ENCODE peak calls at places on chromosomes 16 and 17, in five cellular contexts. M, R, J, S and O are unnamed samples.

GRCh38 chr16:85187002-85187401 is 74.7 kb upstream of the CIBAR2 start:
- DNase-seq in M (no peak), R (no peak), J (no peak), S (no peak), O (no peak)

GRCh38 chr17:82985436-82985820 is 94.0 kb upstream of the METRNL start:
- DNase-seq in M (no peak), R (no peak), J (no peak), S (no peak), O (no peak)

GRCh38 chr17:3990391-3991127 is 26.3 kb upstream of the ATP2A3 start:
- DNase-seq in M (no peak), R (no peak), J (no peak), S (peak), O (no peak)

GRCh38 chr16:280552-280951 is at the start of gene ARHGDIG:
- DNase-seq in M (peak), R (no peak), J (no peak), S (no peak), O (no peak)

GRCh38 chr17:82318772-82319606 is 1.6 kb upstream of the CD7 start:
- DNase-seq in M (no peak), R (no peak), J (no peak), S (no peak), O (no peak)

GRCh38 chr16:87678618-87679017 is 76.3 kb downstream of the JPH3 start:
- DNase-seq in M (no peak), R (no peak), J (peak), S (no peak), O (no peak)

GRCh38 chr17:81545160-81545949 is 6.8 kb downstream of the FAAP100 start:
- DNase-seq in M (no peak), R (no peak), J (no peak), S (no peak), O (no peak)

GRCh38 chr17:76462556-76463290 is 4.7 kb upstream of the AANAT start:
- DNase-seq in M (peak), R (no peak), J (no peak), S (no peak), O (no peak)

GRCh38 chr17:41551370-41551769 is 20.5 kb downstream of the KRT9 start:
- DNase-seq in M (no peak), R (no peak), J (no peak), S (no peak), O (no peak)

GRCh38 chr16:49350265-49351103 is 23.1 kb upstream of the C16orf78 start:
- DNase-seq in M (peak), R (peak), J (peak), S (peak), O (no peak)

GRCh38 chr17:12909046-12909445 is 108.8 kb downstream of the ELAC2 start:
- DNase-seq in M (no peak), R (no peak), J (no peak), S (no peak), O (no peak)

GRCh38 chr16:23516366-23517137 is 6.3 kb upstream of the GGA2 start:
- DNase-seq in M (peak), R (no peak), J (no peak), S (no peak), O (no peak)

GRCh38 chr17:4537451-4538235 is 17.5 kb downstream of the MYBBP1A start:
- DNase-seq in M (no peak), R (no peak), J (no peak), S (no peak), O (no peak)

GRCh38 chr17:3524024-3524423 is 33.6 kb downstream of the TRPV3 start:
- DNase-seq in M (no peak), R (no peak), J (no peak), S (no peak), O (no peak)

GRCh38 chr16:81575834-81576233 is 131.2 kb downstream of the CMIP start:
- DNase-seq in M (no peak), R (no peak), J (no peak), S (no peak), O (no peak)
- H3K4me3 ChIP-seq in M (no peak), R (no peak), J (no peak), S (no peak), O (no peak)

GRCh38 chr17:60163108-60163784 is 13.5 kb downstream of the CA4 start:
- DNase-seq in M (no peak), R (no peak), J (no peak), S (no peak), O (no peak)
- TF ChIP-seq CTCF in M (no peak), R (no peak), J (peak), S (no peak), O (no peak)

DNA sequence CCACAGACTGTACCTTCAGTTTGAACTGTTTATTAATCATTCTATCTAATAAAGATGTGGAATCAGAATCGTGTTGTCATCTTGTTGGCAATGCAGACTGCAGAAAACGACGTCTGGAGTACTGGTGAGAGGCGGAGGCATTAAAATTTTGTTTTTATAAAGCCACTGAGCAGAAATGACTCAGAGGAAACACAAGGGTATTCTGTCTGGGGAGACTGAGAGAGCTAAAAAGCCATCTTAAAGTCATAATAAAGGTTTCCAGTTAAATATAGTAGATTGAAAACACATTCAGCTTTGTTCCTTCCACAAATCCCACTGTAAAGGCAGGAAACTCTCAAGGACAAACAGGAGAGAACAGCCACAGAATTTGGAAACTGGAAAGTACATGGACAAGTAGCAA is 74.2 kb downstream of the CPPED1 start:
- DNase-seq in M (no peak), R (no peak), J (peak), S (no peak), O (no peak)
- H3K4me3 ChIP-seq in M (no peak), R (no peak), J (no peak), S (no peak), O (no peak)

GRCh38 chr17:17888821-17889220 is 52.0 kb upstream of the SREBF1 start:
- DNase-seq in M (no peak), R (no peak), J (no peak), S (no peak), O (peak)
- TF ChIP-seq CTCF in M (no peak), R (no peak), J (peak), S (no peak), O (no peak)

DNA sequence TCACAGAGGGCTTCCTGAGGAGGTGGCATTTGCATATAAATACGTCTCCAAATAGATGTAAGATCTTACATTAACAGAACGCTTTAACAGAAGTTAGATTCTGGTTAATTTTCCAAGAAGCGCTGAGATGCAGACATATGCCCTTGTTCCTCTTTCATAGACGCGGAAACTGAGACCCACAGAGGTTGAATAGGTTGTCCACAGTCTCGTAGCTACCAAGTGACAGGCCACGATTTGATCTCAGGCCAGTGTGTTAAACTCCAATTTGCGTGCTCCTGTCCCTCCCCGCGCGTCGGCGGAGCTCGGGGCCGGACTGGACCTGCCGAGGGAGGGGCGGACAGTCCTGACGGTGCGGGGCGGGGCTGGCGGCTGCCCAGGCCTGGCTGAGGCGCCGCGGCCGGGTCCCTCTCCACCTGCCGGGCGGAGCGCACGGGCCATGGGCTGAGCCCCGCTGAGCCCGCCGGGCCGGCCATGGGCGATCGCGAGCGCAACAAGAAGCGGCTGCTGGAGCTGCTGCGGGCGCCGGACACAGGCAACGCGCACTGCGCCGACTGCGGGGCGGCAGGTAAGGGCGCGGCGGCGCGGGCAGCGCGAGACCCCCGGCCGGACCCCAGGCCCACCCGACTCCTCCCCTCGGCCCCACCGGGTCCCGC is at the start of gene ADAP2:
- DNase-seq in M (peak), R (no peak), J (no peak), S (peak), O (no peak)
- H3K4me3 ChIP-seq in M (peak), R (peak), J (peak), S (peak), O (peak)

GRCh38 chr17:10323812-10324610 is 48.8 kb downstream of the MYH13 start:
- DNase-seq in M (no peak), R (no peak), J (no peak), S (no peak), O (no peak)

GRCh38 chr17:10325036-10325435 is 47.8 kb downstream of the MYH13 start:
- DNase-seq in M (no peak), R (no peak), J (no peak), S (no peak), O (no peak)

GRCh38 chr17:10328971-10329923 is 43.6 kb downstream of the MYH13 start:
- DNase-seq in M (no peak), R (no peak), J (no peak), S (no peak), O (no peak)

GRCh38 chr17:10328206-10328605 is 44.6 kb downstream of the MYH13 start:
- DNase-seq in M (no peak), R (no peak), J (no peak), S (no peak), O (no peak)

GRCh38 chr17:10327640-10328039 is 45.2 kb downstream of the MYH13 start:
- DNase-seq in M (peak), R (peak), J (peak), S (peak), O (peak)
- TF ChIP-seq CTCF in M (peak), R (peak), J (peak), S (peak), O (peak)

DNA sequence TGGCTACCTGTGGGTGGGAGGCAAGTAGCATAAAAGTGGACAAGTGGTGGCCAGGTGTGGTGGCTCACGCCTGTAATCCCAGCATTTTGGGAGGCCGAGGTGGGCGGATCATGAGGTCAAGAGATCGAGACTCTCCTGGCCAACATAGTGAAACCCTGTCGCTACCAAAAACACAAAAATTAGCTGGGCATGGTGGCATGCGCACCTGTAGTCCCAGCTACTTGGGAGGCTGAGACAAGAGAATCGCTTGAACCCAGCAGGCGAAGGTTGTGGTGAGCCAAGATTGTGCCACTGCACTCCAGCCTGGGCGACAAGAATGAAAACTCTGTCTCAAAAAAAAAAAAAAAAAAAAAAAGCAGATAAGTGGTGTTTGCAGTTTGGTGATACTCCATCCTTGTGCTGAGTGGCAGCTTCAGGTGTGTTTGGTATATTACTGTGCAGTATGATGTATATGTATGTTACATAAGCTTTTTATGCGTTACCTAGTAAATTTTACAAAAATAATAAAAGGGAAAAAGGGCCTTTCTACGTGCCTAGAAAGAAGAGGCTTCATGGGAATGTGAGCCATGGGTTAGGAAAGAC is 856 bp downstream of the ICAM2 start:
- DNase-seq in M (no peak), R (no peak), J (no peak), S (no peak), O (no peak)
- H3K4me3 ChIP-seq in M (peak), R (peak), J (no peak), S (peak), O (no peak)

DNA sequence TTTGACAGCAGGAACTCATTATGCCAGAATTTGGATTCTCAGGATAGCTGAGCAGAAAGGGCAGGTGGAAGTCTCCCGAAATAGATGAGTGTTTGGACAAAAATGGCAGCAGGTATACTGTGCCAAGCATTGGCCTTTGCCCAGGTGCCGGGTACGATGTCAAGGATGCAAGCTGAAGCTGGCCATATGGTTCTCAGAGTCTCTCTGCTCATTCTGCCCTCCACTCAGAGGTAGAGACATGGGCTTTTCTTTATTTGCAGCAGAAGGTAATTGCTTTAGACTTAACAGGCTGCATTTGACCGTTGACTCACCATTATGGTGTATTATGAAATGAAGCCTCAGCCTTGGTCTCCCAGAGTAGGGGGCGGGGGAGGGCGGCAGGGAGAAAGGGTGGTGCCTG is 969.0 kb upstream of the EEF2KMT start:
- DNase-seq in M (no peak), R (no peak), J (no peak), S (no peak), O (no peak)
- TF ChIP-seq CTCF in M (no peak), R (no peak), J (no peak), S (no peak), O (no peak)

DNA sequence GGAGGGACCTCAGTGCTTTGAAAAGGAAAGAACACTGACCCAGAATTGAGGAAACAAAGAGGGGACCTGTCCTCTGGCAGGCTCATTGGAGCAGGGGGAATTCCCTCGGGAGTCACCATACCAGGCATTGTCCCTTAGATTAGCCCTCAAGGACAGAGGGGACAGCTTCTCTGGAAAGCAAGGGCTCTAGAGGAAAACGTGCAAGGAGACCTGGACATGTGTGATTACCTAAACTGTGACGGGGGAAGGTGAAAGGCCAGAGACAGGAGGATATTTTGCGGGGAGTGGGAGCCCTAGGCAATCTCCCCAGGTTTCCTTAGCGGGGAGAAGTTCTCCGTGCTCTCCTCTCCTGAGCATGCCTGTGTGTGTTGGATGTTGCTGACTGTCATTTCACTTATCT is 7.5 kb upstream of the FZD2 start:
- DNase-seq in M (no peak), R (no peak), J (no peak), S (no peak), O (no peak)
- H3K4me3 ChIP-seq in M (no peak), R (no peak), J (no peak), S (no peak), O (no peak)

GRCh38 chr16:57603110-57604024 is 25.1 kb upstream of the ADGRG1 start:
- DNase-seq in M (no peak), R (no peak), J (no peak), S (no peak), O (no peak)

GRCh38 chr16:57606847-57607501 is 21.5 kb upstream of the ADGRG1 start:
- DNase-seq in M (peak), R (no peak), J (no peak), S (no peak), O (no peak)

GRCh38 chr16:57601801-57602478 is 26.5 kb upstream of the ADGRG1 start:
- DNase-seq in M (no peak), R (no peak), J (peak), S (no peak), O (peak)

GRCh38 chr16:57606147-57606846 is 22.1 kb upstream of the ADGRG1 start:
- DNase-seq in M (no peak), R (no peak), J (no peak), S (no peak), O (no peak)

DNA sequence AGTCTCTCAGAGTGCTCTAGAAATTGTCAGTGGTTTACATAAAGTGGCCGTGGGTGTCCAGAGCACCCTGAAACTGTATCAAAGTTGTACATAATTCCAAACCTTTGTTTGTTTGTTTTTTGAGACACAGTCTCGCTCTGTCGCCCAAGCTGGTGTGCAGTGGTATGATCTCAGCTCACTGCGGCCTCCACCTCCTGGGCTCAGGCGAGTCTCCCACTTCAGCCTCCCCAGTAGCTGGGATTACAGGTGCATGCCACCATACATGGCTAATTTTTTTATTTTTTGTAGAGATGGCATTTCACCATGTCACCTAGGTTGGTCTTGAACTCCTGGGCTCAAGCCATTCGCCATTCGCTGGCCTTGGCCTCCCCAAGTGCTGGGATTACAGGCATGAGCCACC is 24.3 kb upstream of the ADGRG1 start:
- DNase-seq in M (no peak), R (no peak), J (no peak), S (no peak), O (no peak)
- TF ChIP-seq CTCF in M (no peak), R (no peak), J (no peak), S (no peak), O (no peak)